ENCODE peak calls at places on chromosomes 16 and 17, in seven cellular contexts. R, T, W, O, C, Q and I are unnamed samples.

GRCh38 chr17:266701-267656 is 85.5 kb upstream of the DOC2B start:
- DNase-seq in O (no peak), T (no peak), R (peak; percentile 79), Q (peak; percentile 48), W (peak; percentile 19), C (no peak), I (no peak)

GRCh38 chr16:28165549-28166046 is 46.2 kb downstream of the XPO6 start:
- DNase-seq in C (no peak), T (no peak), R (no peak), Q (no peak), W (no peak), O (no peak), I (no peak)

GRCh38 chr17:4771519-4772234 is at the start of gene TM4SF5:
- DNase-seq in T (no peak), C (no peak), W (no peak), Q (no peak), R (no peak), O (no peak), I (no peak)

GRCh38 chr17:74859439-74860228 is at the start of gene GRIN2C:
- DNase-seq in O (peak; percentile 48), Q (no peak), R (no peak), W (no peak), C (no peak), T (no peak), I (no peak)

GRCh38 chr16:83969771-83970429 is 1.9 kb downstream of the NECAB2 start:
- DNase-seq in R (peak; percentile 69), Q (peak; percentile 10), W (peak; percentile 37), T (no peak), O (no peak), C (no peak), I (no peak)

GRCh38 chr16:23164736-23165135 is 15.5 kb upstream of the USP31 start:
- DNase-seq in R (no peak), O (no peak), T (no peak), Q (no peak), W (no peak), C (no peak), I (no peak)

GRCh38 chr17:48873696-48874443 is 18.7 kb upstream of the ATP5MC1 start:
- DNase-seq in R (no peak), W (no peak), Q (no peak), T (no peak), C (no peak), O (no peak), I (no peak)

GRCh38 chr16:3112881-3113574 is 642 bp downstream of the ZNF205 start:
- DNase-seq in R (no peak), O (no peak), T (no peak), C (peak; percentile 25), Q (no peak), W (no peak), I (no peak)

GRCh38 chr17:14755002-14755401 is 454.1 kb downstream of the HS3ST3B1 start:
- DNase-seq in W (no peak), C (peak; percentile 20), Q (no peak), R (no peak), T (peak; percentile 26), O (no peak), I (peak; percentile 60)

GRCh38 chr16:9309844-9310243 is 218.4 kb downstream of the HAPSTR1 start:
- DNase-seq in T (no peak), O (no peak), C (no peak), W (no peak), Q (no peak), R (no peak), I (no peak)

GRCh38 chr17:17742133-17742621 is 60.9 kb downstream of the RAI1 start:
- DNase-seq in C (no peak), R (no peak), O (no peak), Q (no peak), W (no peak), T (no peak), I (no peak)

GRCh38 chr17:12983986-12984932 is 33.6 kb downstream of the ELAC2 start:
- DNase-seq in O (no peak), T (no peak), C (peak; percentile 64), R (peak; percentile 88), Q (peak; percentile 61), W (no peak), I (peak; percentile 65)

GRCh38 chr17:40956401-40957254 is 10.1 kb downstream of the KRT39 start:
- DNase-seq in R (no peak), T (no peak), C (peak; percentile 98), O (no peak), W (no peak), Q (no peak), I (peak; percentile 97)

GRCh38 chr16:86215233-86215978 is 294.9 kb upstream of the FOXF1 start:
- DNase-seq in W (no peak), T (no peak), O (no peak), R (no peak), Q (no peak), C (no peak), I (no peak)

GRCh38 chr16:84737658-84738057 is 37.9 kb downstream of the USP10 start:
- DNase-seq in O (no peak), Q (no peak), R (no peak), C (no peak), W (no peak), T (no peak), I (no peak)

GRCh38 chr16:49951568-49952195 is 73.3 kb upstream of the CNEP1R1 start:
- DNase-seq in R (no peak), Q (no peak), O (no peak), W (no peak), T (no peak), C (no peak), I (no peak)

GRCh38 chr17:63694229-63694973 is 5.5 kb downstream of the LIMD2 start:
- DNase-seq in Q (no peak), C (no peak), W (no peak), R (no peak), O (no peak), T (no peak), I (no peak)

GRCh38 chr16:14020141-14020540 is 51.0 kb upstream of the MRTFB start:
- DNase-seq in O (no peak), T (no peak), W (no peak), R (no peak), Q (no peak), C (no peak), I (no peak)

GRCh38 chr16:9102379-9102778 is 10.9 kb downstream of the HAPSTR1 start:
- DNase-seq in O (no peak), T (no peak), Q (no peak), C (peak; percentile 89), W (no peak), R (no peak), I (peak; percentile 93)

GRCh38 chr17:19424934-19425868 is 14.2 kb downstream of the RNF112 start:
- DNase-seq in R (no peak), T (no peak), W (no peak), O (no peak), C (no peak), Q (no peak), I (no peak)

GRCh38 chr16:67942200-67942509 is 1.8 kb downstream of the LCAT start:
- DNase-seq in R (peak; percentile 78), W (no peak), C (peak; percentile 65), O (peak; percentile 18), T (no peak), Q (no peak), I (peak; percentile 48)